ENCODE peak calls at places on chromosomes 16 and 17, in five cellular contexts. W is endothelial cell; L is kidney tubule cell; N is naive thymus-derived CD4-positive, alpha-beta T cell; U is CD4-positive, alpha-beta T cell. S is an unnamed sample.

GRCh38 chr16:3113765-3114479 is 1.5 kb downstream of the ZNF205 start:
- DNase-seq in W (no peak), L (peak; percentile 85), N (no peak), U (no peak), S (no peak)

GRCh38 chr17:61743766-61744165 is 119.6 kb downstream of the BRIP1 start:
- DNase-seq in W (no peak), L (no peak), N (no peak), U (no peak), S (no peak)

GRCh38 chr17:42463976-42464400 is 5.3 kb downstream of the ATP6V0A1 start:
- DNase-seq in W (no peak), L (peak; percentile 50), N (no peak), U (no peak), S (no peak)

GRCh38 chr17:55238931-55239297 is 25.8 kb upstream of the HLF start:
- DNase-seq in W (no peak), L (peak; percentile 33), N (no peak), U (no peak), S (no peak)

GRCh38 chr16:88951989-88952388 is 25.0 kb downstream of the CBFA2T3 start:
- DNase-seq in W (no peak), L (no peak), N (no peak), U (no peak), S (no peak)

GRCh38 chr16:15757630-15758251 is 99.1 kb downstream of the MYH11 start:
- DNase-seq in W (no peak), L (no peak), N (peak; percentile 4), U (peak; percentile 10), S (no peak)

GRCh38 chr16:55487048-55487803 is 8.2 kb downstream of the MMP2 start:
- DNase-seq in W (no peak), L (peak; percentile 54), N (no peak), U (no peak), S (no peak)

GRCh38 chr16:31700530-31701388 is 172.8 kb upstream of the ZNF267 start:
- DNase-seq in W (peak; percentile 73), L (peak; percentile 78), N (peak; percentile 82), U (peak; percentile 80), S (peak; percentile 79)

GRCh38 chr17:50684612-50685333 is 22.9 kb downstream of the ANKRD40 start:
- DNase-seq in W (no peak), L (no peak), N (no peak), U (no peak), S (no peak)

GRCh38 chr16:57704011-57704904 is 9.7 kb downstream of the DRC7 start:
- DNase-seq in W (no peak), L (no peak), N (no peak), U (no peak), S (no peak)

GRCh38 chr17:6426356-6427101 is 8.4 kb downstream of the AIPL1 start:
- DNase-seq in W (no peak), L (no peak), N (no peak), U (no peak), S (no peak)

GRCh38 chr17:27980035-27980434 is 62.4 kb upstream of the NLK start:
- DNase-seq in W (no peak), L (peak; percentile 90), N (no peak), U (no peak), S (no peak)

GRCh38 chr17:14301761-14302401 is 1.0 kb downstream of the HS3ST3B1 start:
- DNase-seq in W (peak; percentile 36), L (peak; percentile 20), N (peak; percentile 72), U (peak; percentile 51), S (no peak)

GRCh38 chr17:74951680-74952421 is 16.2 kb downstream of the OTOP3 start:
- DNase-seq in W (no peak), L (no peak), N (no peak), U (no peak), S (no peak)

GRCh38 chr17:6639651-6640535 is 618 bp downstream of the KIAA0753 start:
- DNase-seq in W (peak; percentile 46), L (peak; percentile 51), N (no peak), U (no peak), S (no peak)

GRCh38 chr17:63792055-63792729 is 18.2 kb downstream of the DDX42 start:
- DNase-seq in W (no peak), L (no peak), N (no peak), U (no peak), S (no peak)

GRCh38 chr16:2826591-2827480 is 3.3 kb upstream of the ZG16B start:
- DNase-seq in W (no peak), L (no peak), N (no peak), U (no peak), S (no peak)

GRCh38 chr17:14310584-14310983 is 9.7 kb downstream of the HS3ST3B1 start:
- DNase-seq in W (no peak), L (no peak), N (no peak), U (no peak), S (no peak)

GRCh38 chr17:18362509-18363020 is 785 bp downstream of the SHMT1 start:
- DNase-seq in W (peak; percentile 11), L (peak; percentile 82), N (no peak), U (no peak), S (peak; percentile 90)

GRCh38 chr17:81436294-81436849 is 41.1 kb downstream of the BAHCC1 start:
- DNase-seq in W (no peak), L (no peak), N (no peak), U (no peak), S (no peak)

GRCh38 chr17:49951362-49952080 is 17.5 kb upstream of the DLX4 start:
- DNase-seq in W (no peak), L (no peak), N (no peak), U (no peak), S (no peak)

GRCh38 chr17:64499805-64500486 is 3.1 kb upstream of the POLG2 start:
- DNase-seq in W (no peak), L (peak; percentile 28), N (no peak), U (no peak), S (no peak)

GRCh38 chr16:23518435-23518891 is 8.2 kb upstream of the GGA2 start:
- DNase-seq in W (no peak), L (no peak), N (no peak), U (no peak), S (no peak)

GRCh38 chr16:66921758-66922450 is 3.2 kb upstream of the CDH16 start:
- DNase-seq in W (no peak), L (no peak), N (no peak), U (no peak), S (no peak)

GRCh38 chr16:10033561-10033960 is 148.7 kb downstream of the GRIN2A start:
- DNase-seq in W (no peak), L (peak; percentile 23), N (no peak), U (no peak), S (no peak)

GRCh38 chr16:81636298-81636960 is 142.7 kb upstream of the PLCG2 start:
- DNase-seq in W (no peak), L (no peak), N (no peak), U (no peak), S (no peak)

S was measured in midbrain.